ENCODE peak calls at places on chromosomes 2 and 18, in seven cellular contexts. One of them, this sample, is unnamed.

GRCh38 chr18:76679259-76679658 is 143.1 kb upstream of the ZNF236 start:
- DNase-seq in AG09319: no peak
- DNase-seq in Caki2: no peak
- DNase-seq in NCI-H146: peak; percentile 86
- DNase-seq in stimulated activated CD8-positive, alpha-beta memory T cell treated with anti-CD3 and anti-CD28 coated beads, Interleukin-15, amount 100 ng/mL, for 24 hours: no peak
- DNase-seq in endothelial cell: no peak
- DNase-seq in memory B cell: no peak
- DNase-seq in this sample: no peak

GRCh38 chr2:45301307-45302010 is 292.2 kb upstream of the SIX2 start:
- DNase-seq in AG09319: no peak
- DNase-seq in Caki2: no peak
- DNase-seq in NCI-H146: peak; percentile 68
- DNase-seq in stimulated activated CD8-positive, alpha-beta memory T cell treated with anti-CD3 and anti-CD28 coated beads, Interleukin-15, amount 100 ng/mL, for 24 hours: no peak
- DNase-seq in endothelial cell: no peak
- DNase-seq in memory B cell: no peak
- DNase-seq in this sample: no peak

GRCh38 chr2:233146194-233146593 is 86.1 kb downstream of the INPP5D start:
- DNase-seq in AG09319: no peak
- DNase-seq in Caki2: no peak
- DNase-seq in NCI-H146: no peak
- DNase-seq in stimulated activated CD8-positive, alpha-beta memory T cell treated with anti-CD3 and anti-CD28 coated beads, Interleukin-15, amount 100 ng/mL, for 24 hours: no peak
- DNase-seq in endothelial cell: no peak
- DNase-seq in memory B cell: no peak
- DNase-seq in this sample: no peak

GRCh38 chr18:73741946-73742345 is 405.7 kb downstream of the FBXO15 start:
- DNase-seq in AG09319: no peak
- DNase-seq in Caki2: no peak
- DNase-seq in NCI-H146: no peak
- DNase-seq in stimulated activated CD8-positive, alpha-beta memory T cell treated with anti-CD3 and anti-CD28 coated beads, Interleukin-15, amount 100 ng/mL, for 24 hours: no peak
- DNase-seq in endothelial cell: no peak
- DNase-seq in memory B cell: no peak
- DNase-seq in this sample: no peak

GRCh38 chr2:195252018-195252417 is 405.0 kb upstream of the SLC39A10 start:
- DNase-seq in AG09319: no peak
- DNase-seq in Caki2: peak; percentile 54
- DNase-seq in NCI-H146: no peak
- DNase-seq in stimulated activated CD8-positive, alpha-beta memory T cell treated with anti-CD3 and anti-CD28 coated beads, Interleukin-15, amount 100 ng/mL, for 24 hours: no peak
- DNase-seq in endothelial cell: no peak
- DNase-seq in memory B cell: no peak
- DNase-seq in this sample: no peak

GRCh38 chr2:228015741-228016140 is 144.3 kb downstream of the DAW1 start:
- DNase-seq in AG09319: no peak
- DNase-seq in Caki2: no peak
- DNase-seq in NCI-H146: no peak
- DNase-seq in stimulated activated CD8-positive, alpha-beta memory T cell treated with anti-CD3 and anti-CD28 coated beads, Interleukin-15, amount 100 ng/mL, for 24 hours: no peak
- DNase-seq in endothelial cell: no peak
- DNase-seq in memory B cell: no peak
- DNase-seq in this sample: no peak

GRCh38 chr2:36587091-36587490 is 10.9 kb downstream of the FEZ2 start:
- DNase-seq in AG09319: no peak
- DNase-seq in Caki2: no peak
- DNase-seq in NCI-H146: no peak
- DNase-seq in stimulated activated CD8-positive, alpha-beta memory T cell treated with anti-CD3 and anti-CD28 coated beads, Interleukin-15, amount 100 ng/mL, for 24 hours: no peak
- DNase-seq in endothelial cell: no peak
- DNase-seq in memory B cell: no peak
- DNase-seq in this sample: no peak

GRCh38 chr18:6677086-6677485 is 52.4 kb upstream of the ARHGAP28 start:
- DNase-seq in AG09319: no peak
- DNase-seq in Caki2: no peak
- DNase-seq in NCI-H146: no peak
- DNase-seq in stimulated activated CD8-positive, alpha-beta memory T cell treated with anti-CD3 and anti-CD28 coated beads, Interleukin-15, amount 100 ng/mL, for 24 hours: no peak
- DNase-seq in endothelial cell: no peak
- DNase-seq in memory B cell: no peak
- DNase-seq in this sample: no peak

GRCh38 chr18:70072678-70073077 is 125.0 kb upstream of the CD226 start:
- DNase-seq in AG09319: peak; percentile 3
- DNase-seq in Caki2: no peak
- DNase-seq in NCI-H146: peak; percentile 79
- DNase-seq in stimulated activated CD8-positive, alpha-beta memory T cell treated with anti-CD3 and anti-CD28 coated beads, Interleukin-15, amount 100 ng/mL, for 24 hours: no peak
- DNase-seq in endothelial cell: no peak
- DNase-seq in memory B cell: no peak
- DNase-seq in this sample: no peak

GRCh38 chr2:117058366-117058765 is 756.1 kb upstream of the DDX18 start:
- DNase-seq in AG09319: no peak
- DNase-seq in Caki2: no peak
- DNase-seq in NCI-H146: no peak
- DNase-seq in stimulated activated CD8-positive, alpha-beta memory T cell treated with anti-CD3 and anti-CD28 coated beads, Interleukin-15, amount 100 ng/mL, for 24 hours: no peak
- DNase-seq in endothelial cell: no peak
- DNase-seq in memory B cell: no peak
- DNase-seq in this sample: no peak

GRCh38 chr18:58624011-58624410 is 4.9 kb downstream of the ALPK2 start:
- DNase-seq in AG09319: no peak
- DNase-seq in Caki2: no peak
- DNase-seq in NCI-H146: no peak
- DNase-seq in stimulated activated CD8-positive, alpha-beta memory T cell treated with anti-CD3 and anti-CD28 coated beads, Interleukin-15, amount 100 ng/mL, for 24 hours: no peak
- DNase-seq in endothelial cell: no peak
- DNase-seq in memory B cell: no peak
- DNase-seq in this sample: no peak

GRCh38 chr18:11259421-11259820 is 110.1 kb upstream of the PIEZO2 start:
- DNase-seq in AG09319: no peak
- DNase-seq in Caki2: no peak
- DNase-seq in NCI-H146: no peak
- DNase-seq in stimulated activated CD8-positive, alpha-beta memory T cell treated with anti-CD3 and anti-CD28 coated beads, Interleukin-15, amount 100 ng/mL, for 24 hours: no peak
- DNase-seq in endothelial cell: peak; percentile 21
- DNase-seq in memory B cell: no peak
- DNase-seq in this sample: no peak

GRCh38 chr2:216635171-216635570 is 2.0 kb downstream of the IGFBP2 start:
- DNase-seq in AG09319: no peak
- DNase-seq in Caki2: no peak
- DNase-seq in NCI-H146: no peak
- DNase-seq in stimulated activated CD8-positive, alpha-beta memory T cell treated with anti-CD3 and anti-CD28 coated beads, Interleukin-15, amount 100 ng/mL, for 24 hours: no peak
- DNase-seq in endothelial cell: no peak
- DNase-seq in memory B cell: no peak
- DNase-seq in this sample: no peak

GRCh38 chr2:10844083-10844482 is 31.5 kb upstream of the PDIA6 start:
- DNase-seq in AG09319: no peak
- DNase-seq in Caki2: peak; percentile 74
- DNase-seq in NCI-H146: no peak
- DNase-seq in stimulated activated CD8-positive, alpha-beta memory T cell treated with anti-CD3 and anti-CD28 coated beads, Interleukin-15, amount 100 ng/mL, for 24 hours: no peak
- DNase-seq in endothelial cell: no peak
- DNase-seq in memory B cell: no peak
- DNase-seq in this sample: no peak

GRCh38 chr18:24631238-24632025 is 171.0 kb downstream of the HRH4 start:
- DNase-seq in AG09319: no peak
- DNase-seq in Caki2: no peak
- DNase-seq in NCI-H146: no peak
- DNase-seq in stimulated activated CD8-positive, alpha-beta memory T cell treated with anti-CD3 and anti-CD28 coated beads, Interleukin-15, amount 100 ng/mL, for 24 hours: no peak
- DNase-seq in endothelial cell: no peak
- DNase-seq in memory B cell: no peak
- DNase-seq in this sample: no peak

GRCh38 chr2:66111706-66112105 is 323.2 kb upstream of the MEIS1 start:
- DNase-seq in AG09319: no peak
- DNase-seq in Caki2: no peak
- DNase-seq in NCI-H146: no peak
- DNase-seq in stimulated activated CD8-positive, alpha-beta memory T cell treated with anti-CD3 and anti-CD28 coated beads, Interleukin-15, amount 100 ng/mL, for 24 hours: no peak
- DNase-seq in endothelial cell: no peak
- DNase-seq in memory B cell: no peak
- DNase-seq in this sample: no peak

GRCh38 chr2:173817582-173817981 is 147.6 kb downstream of the SP3 start:
- DNase-seq in AG09319: no peak
- DNase-seq in Caki2: no peak
- DNase-seq in NCI-H146: no peak
- DNase-seq in stimulated activated CD8-positive, alpha-beta memory T cell treated with anti-CD3 and anti-CD28 coated beads, Interleukin-15, amount 100 ng/mL, for 24 hours: no peak
- DNase-seq in endothelial cell: no peak
- DNase-seq in memory B cell: no peak
- DNase-seq in this sample: no peak

GRCh38 chr18:11700876-11701275 is 11.8 kb downstream of the GNAL start:
- DNase-seq in AG09319: no peak
- DNase-seq in Caki2: no peak
- DNase-seq in NCI-H146: no peak
- DNase-seq in stimulated activated CD8-positive, alpha-beta memory T cell treated with anti-CD3 and anti-CD28 coated beads, Interleukin-15, amount 100 ng/mL, for 24 hours: no peak
- DNase-seq in endothelial cell: no peak
- DNase-seq in memory B cell: no peak
- DNase-seq in this sample: no peak

GRCh38 chr2:2324119-2324518 is 7.0 kb downstream of the MYT1L start:
- DNase-seq in AG09319: no peak
- DNase-seq in Caki2: no peak
- DNase-seq in NCI-H146: peak; percentile 67
- DNase-seq in stimulated activated CD8-positive, alpha-beta memory T cell treated with anti-CD3 and anti-CD28 coated beads, Interleukin-15, amount 100 ng/mL, for 24 hours: no peak
- DNase-seq in endothelial cell: no peak
- DNase-seq in memory B cell: no peak
- DNase-seq in this sample: no peak

GRCh38 chr2:178962152-178962551 is 87.8 kb downstream of the CCDC141 start:
- DNase-seq in AG09319: no peak
- DNase-seq in Caki2: no peak
- DNase-seq in NCI-H146: no peak
- DNase-seq in stimulated activated CD8-positive, alpha-beta memory T cell treated with anti-CD3 and anti-CD28 coated beads, Interleukin-15, amount 100 ng/mL, for 24 hours: no peak
- DNase-seq in endothelial cell: no peak
- DNase-seq in memory B cell: no peak
- DNase-seq in this sample: no peak

GRCh38 chr2:209933499-209934458 is 68.7 kb upstream of the RPE start:
- DNase-seq in AG09319: peak; percentile 3
- DNase-seq in Caki2: no peak
- DNase-seq in NCI-H146: no peak
- DNase-seq in stimulated activated CD8-positive, alpha-beta memory T cell treated with anti-CD3 and anti-CD28 coated beads, Interleukin-15, amount 100 ng/mL, for 24 hours: no peak
- DNase-seq in endothelial cell: no peak
- DNase-seq in memory B cell: no peak
- DNase-seq in this sample: no peak

GRCh38 chr2:221527759-221528444 is 44.2 kb downstream of the EPHA4 start:
- DNase-seq in AG09319: no peak
- DNase-seq in Caki2: no peak
- DNase-seq in NCI-H146: peak; percentile 4
- DNase-seq in stimulated activated CD8-positive, alpha-beta memory T cell treated with anti-CD3 and anti-CD28 coated beads, Interleukin-15, amount 100 ng/mL, for 24 hours: no peak
- DNase-seq in endothelial cell: no peak
- DNase-seq in memory B cell: no peak
- DNase-seq in this sample: no peak

GRCh38 chr18:45775241-45775676 is 50.2 kb upstream of the SIGLEC15 start:
- DNase-seq in AG09319: peak; percentile 59
- DNase-seq in Caki2: no peak
- DNase-seq in NCI-H146: no peak
- DNase-seq in stimulated activated CD8-positive, alpha-beta memory T cell treated with anti-CD3 and anti-CD28 coated beads, Interleukin-15, amount 100 ng/mL, for 24 hours: peak; percentile 33
- DNase-seq in endothelial cell: peak; percentile 11
- DNase-seq in memory B cell: peak; percentile 30
- DNase-seq in this sample: no peak

GRCh38 chr2:106552966-106553365 is 65.8 kb downstream of the CD8B2 start:
- DNase-seq in AG09319: no peak
- DNase-seq in Caki2: no peak
- DNase-seq in NCI-H146: no peak
- DNase-seq in stimulated activated CD8-positive, alpha-beta memory T cell treated with anti-CD3 and anti-CD28 coated beads, Interleukin-15, amount 100 ng/mL, for 24 hours: no peak
- DNase-seq in endothelial cell: no peak
- DNase-seq in memory B cell: no peak
- DNase-seq in this sample: no peak

This sample was measured in mesothelial cell of epicardium.